ENCODE peak calls at places on chromosomes 1 and 21, in ten cellular contexts. One of them, this sample, is unnamed.

GRCh38 chr1:161820914-161821313 is 54.8 kb downstream of the ATF6 start:
- DNase-seq in substantia nigra: no peak
- DNase-seq in lower lobe of right lung: no peak
- DNase-seq in small intestine: no peak
- DNase-seq in sigmoid colon: no peak
- DNase-seq in neural progenitor cell: no peak
- DNase-seq in ascending aorta: no peak
- DNase-seq in RWPE1: no peak
- DNase-seq in adrenal gland: no peak
- DNase-seq in left ventricle myocardium inferior: no peak
- DNase-seq in this sample: no peak

GRCh38 chr1:200427744-200428143 is 17.9 kb upstream of the ZNF281 start:
- DNase-seq in substantia nigra: no peak
- DNase-seq in lower lobe of right lung: no peak
- DNase-seq in small intestine: no peak
- DNase-seq in sigmoid colon: no peak
- DNase-seq in neural progenitor cell: no peak
- DNase-seq in ascending aorta: no peak
- DNase-seq in RWPE1: no peak
- DNase-seq in adrenal gland: no peak
- DNase-seq in left ventricle myocardium inferior: no peak
- DNase-seq in this sample: no peak

GRCh38 chr1:52663716-52664115 is 30.7 kb downstream of the SHISAL2A start:
- DNase-seq in substantia nigra: no peak
- DNase-seq in lower lobe of right lung: no peak
- DNase-seq in small intestine: no peak
- DNase-seq in sigmoid colon: no peak
- DNase-seq in neural progenitor cell: no peak
- DNase-seq in ascending aorta: no peak
- DNase-seq in RWPE1: no peak
- DNase-seq in adrenal gland: no peak
- DNase-seq in left ventricle myocardium inferior: no peak
- DNase-seq in this sample: no peak

GRCh38 chr1:228217551-228218344 is 9.9 kb downstream of the OBSCN start:
- DNase-seq in substantia nigra: no peak
- DNase-seq in lower lobe of right lung: no peak
- DNase-seq in small intestine: no peak
- DNase-seq in sigmoid colon: no peak
- DNase-seq in neural progenitor cell: no peak
- DNase-seq in ascending aorta: no peak
- DNase-seq in RWPE1: no peak
- DNase-seq in adrenal gland: no peak
- DNase-seq in left ventricle myocardium inferior: no peak
- DNase-seq in this sample: peak

GRCh38 chr1:94983343-94983742 is 56.4 kb upstream of the CNN3 start:
- DNase-seq in substantia nigra: no peak
- DNase-seq in lower lobe of right lung: no peak
- DNase-seq in small intestine: peak
- DNase-seq in sigmoid colon: peak
- DNase-seq in neural progenitor cell: no peak
- DNase-seq in ascending aorta: no peak
- DNase-seq in RWPE1: no peak
- DNase-seq in adrenal gland: peak
- DNase-seq in left ventricle myocardium inferior: no peak
- DNase-seq in this sample: no peak

GRCh38 chr1:228900099-228900965 is 165.1 kb downstream of the RHOU start:
- DNase-seq in substantia nigra: no peak
- DNase-seq in lower lobe of right lung: no peak
- DNase-seq in small intestine: no peak
- DNase-seq in sigmoid colon: peak
- DNase-seq in neural progenitor cell: no peak
- DNase-seq in ascending aorta: no peak
- DNase-seq in RWPE1: no peak
- DNase-seq in adrenal gland: no peak
- DNase-seq in left ventricle myocardium inferior: peak
- DNase-seq in this sample: peak

GRCh38 chr1:150268706-150269403 is at the start of gene APH1A:
- DNase-seq in substantia nigra: peak
- DNase-seq in lower lobe of right lung: peak
- DNase-seq in small intestine: peak
- DNase-seq in sigmoid colon: peak
- DNase-seq in neural progenitor cell: peak
- DNase-seq in ascending aorta: peak
- DNase-seq in RWPE1: peak
- DNase-seq in adrenal gland: peak
- DNase-seq in left ventricle myocardium inferior: peak
- DNase-seq in this sample: peak

GRCh38 chr21:34029724-34030528 is 43.5 kb upstream of the MRPS6 start:
- DNase-seq in substantia nigra: no peak
- DNase-seq in lower lobe of right lung: no peak
- DNase-seq in small intestine: peak
- DNase-seq in sigmoid colon: no peak
- DNase-seq in neural progenitor cell: peak
- DNase-seq in ascending aorta: peak
- DNase-seq in RWPE1: peak
- DNase-seq in adrenal gland: peak
- DNase-seq in left ventricle myocardium inferior: no peak
- DNase-seq in this sample: no peak

DNA sequence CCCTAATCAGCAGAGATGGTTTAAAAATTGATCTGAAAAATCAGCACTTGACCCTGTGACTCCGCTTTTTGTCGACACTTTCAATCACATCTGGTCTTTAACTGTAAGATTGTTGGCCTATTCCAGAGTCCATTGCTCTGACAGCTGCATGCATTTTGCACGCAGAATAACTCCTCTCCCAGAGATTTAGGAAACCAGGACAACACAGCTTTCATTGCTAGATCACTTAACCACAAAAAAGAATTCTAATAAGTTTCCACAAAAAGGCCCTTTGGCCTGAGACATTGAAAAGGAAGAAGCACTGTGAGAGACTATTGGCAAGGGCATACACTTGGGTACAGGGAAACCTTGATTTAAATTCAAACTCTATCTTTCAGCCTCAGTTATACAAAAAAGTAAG is 373.1 kb downstream of the TGFB2 start:
- DNase-seq in substantia nigra: no peak
- DNase-seq in lower lobe of right lung: no peak
- DNase-seq in small intestine: no peak
- DNase-seq in sigmoid colon: no peak
- DNase-seq in neural progenitor cell: no peak
- DNase-seq in ascending aorta: no peak
- DNase-seq in RWPE1: no peak
- DNase-seq in adrenal gland: no peak
- DNase-seq in left ventricle myocardium inferior: no peak
- DNase-seq in this sample: no peak
- H3K27ac ChIP-seq in substantia nigra: no peak
- H3K27ac ChIP-seq in lower lobe of right lung: no peak
- H3K27ac ChIP-seq in small intestine: no peak
- H3K27ac ChIP-seq in sigmoid colon: no peak
- H3K27ac ChIP-seq in neural progenitor cell: no peak
- H3K27ac ChIP-seq in ascending aorta: no peak
- H3K27ac ChIP-seq in RWPE1: no peak
- H3K27ac ChIP-seq in adrenal gland: no peak
- H3K27ac ChIP-seq in left ventricle myocardium inferior: no peak
- H3K27ac ChIP-seq in this sample: no peak

GRCh38 chr1:246213502-246213901 is 293.6 kb downstream of the SMYD3 start:
- DNase-seq in substantia nigra: no peak
- DNase-seq in lower lobe of right lung: no peak
- DNase-seq in small intestine: no peak
- DNase-seq in sigmoid colon: no peak
- DNase-seq in neural progenitor cell: no peak
- DNase-seq in ascending aorta: no peak
- DNase-seq in RWPE1: no peak
- DNase-seq in adrenal gland: no peak
- DNase-seq in left ventricle myocardium inferior: no peak
- DNase-seq in this sample: no peak

GRCh38 chr1:246215505-246215893 is 291.6 kb downstream of the SMYD3 start:
- DNase-seq in substantia nigra: peak
- DNase-seq in lower lobe of right lung: no peak
- DNase-seq in small intestine: no peak
- DNase-seq in sigmoid colon: no peak
- DNase-seq in neural progenitor cell: no peak
- DNase-seq in ascending aorta: no peak
- DNase-seq in RWPE1: no peak
- DNase-seq in adrenal gland: no peak
- DNase-seq in left ventricle myocardium inferior: no peak
- DNase-seq in this sample: no peak

GRCh38 chr1:246213036-246213435 is 294.0 kb downstream of the SMYD3 start:
- DNase-seq in substantia nigra: no peak
- DNase-seq in lower lobe of right lung: no peak
- DNase-seq in small intestine: no peak
- DNase-seq in sigmoid colon: no peak
- DNase-seq in neural progenitor cell: no peak
- DNase-seq in ascending aorta: no peak
- DNase-seq in RWPE1: no peak
- DNase-seq in adrenal gland: no peak
- DNase-seq in left ventricle myocardium inferior: no peak
- DNase-seq in this sample: no peak

GRCh38 chr1:246213947-246214346 is 293.1 kb downstream of the SMYD3 start:
- DNase-seq in substantia nigra: no peak
- DNase-seq in lower lobe of right lung: no peak
- DNase-seq in small intestine: no peak
- DNase-seq in sigmoid colon: no peak
- DNase-seq in neural progenitor cell: no peak
- DNase-seq in ascending aorta: no peak
- DNase-seq in RWPE1: no peak
- DNase-seq in adrenal gland: no peak
- DNase-seq in left ventricle myocardium inferior: no peak
- DNase-seq in this sample: no peak

DNA sequence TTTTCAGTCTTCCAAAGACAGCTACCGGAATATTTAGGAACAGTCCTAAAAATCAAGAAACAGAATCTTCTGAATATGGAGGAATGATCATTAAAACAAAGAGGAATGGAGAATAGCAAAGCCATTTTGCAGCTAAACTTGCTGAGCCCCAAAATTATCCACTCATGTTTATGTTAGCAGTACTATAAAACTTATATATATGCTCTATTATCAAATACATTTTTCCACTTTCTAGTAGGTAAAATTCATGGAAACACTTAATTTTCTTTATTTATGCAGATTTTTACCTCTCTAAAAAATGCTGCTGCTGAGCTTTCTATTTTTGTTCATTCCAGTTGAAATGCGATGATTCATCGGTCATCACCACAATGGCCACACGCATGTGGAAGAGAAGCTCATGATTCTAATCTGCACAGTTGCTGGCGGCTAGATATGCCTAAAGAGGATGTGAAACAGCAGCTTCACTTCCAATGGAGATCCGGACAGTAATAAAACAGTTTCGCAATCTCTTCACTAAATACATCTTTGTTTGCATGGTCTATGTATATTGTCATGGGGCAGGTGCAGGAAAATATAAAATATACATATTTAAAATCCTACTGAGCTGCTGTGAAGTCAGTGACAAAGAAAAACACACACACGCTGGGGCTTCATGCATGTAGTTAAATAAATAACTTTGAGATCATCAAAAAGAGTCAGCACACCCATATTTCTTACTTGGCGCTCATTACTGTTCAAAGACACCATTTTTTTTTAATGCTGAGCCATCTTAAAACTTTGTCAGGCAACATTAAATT is 292.2 kb downstream of the SMYD3 start:
- DNase-seq in substantia nigra: peak
- DNase-seq in lower lobe of right lung: no peak
- DNase-seq in small intestine: no peak
- DNase-seq in sigmoid colon: peak
- DNase-seq in neural progenitor cell: no peak
- DNase-seq in ascending aorta: no peak
- DNase-seq in RWPE1: no peak
- DNase-seq in adrenal gland: peak
- DNase-seq in left ventricle myocardium inferior: no peak
- DNase-seq in this sample: no peak
- H3K27ac ChIP-seq in substantia nigra: no peak
- H3K27ac ChIP-seq in lower lobe of right lung: no peak
- H3K27ac ChIP-seq in small intestine: no peak
- H3K27ac ChIP-seq in sigmoid colon: peak
- H3K27ac ChIP-seq in neural progenitor cell: no peak
- H3K27ac ChIP-seq in ascending aorta: no peak
- H3K27ac ChIP-seq in RWPE1: no peak
- H3K27ac ChIP-seq in adrenal gland: no peak
- H3K27ac ChIP-seq in left ventricle myocardium inferior: no peak
- H3K27ac ChIP-seq in this sample: no peak

GRCh38 chr1:66211521-66211920 is 322.4 kb upstream of the SGIP1 start:
- DNase-seq in substantia nigra: no peak
- DNase-seq in lower lobe of right lung: no peak
- DNase-seq in small intestine: no peak
- DNase-seq in sigmoid colon: no peak
- DNase-seq in neural progenitor cell: no peak
- DNase-seq in ascending aorta: no peak
- DNase-seq in RWPE1: no peak
- DNase-seq in adrenal gland: no peak
- DNase-seq in left ventricle myocardium inferior: no peak
- DNase-seq in this sample: no peak
- H3K27ac ChIP-seq in substantia nigra: no peak
- H3K27ac ChIP-seq in lower lobe of right lung: no peak
- H3K27ac ChIP-seq in small intestine: no peak
- H3K27ac ChIP-seq in sigmoid colon: no peak
- H3K27ac ChIP-seq in neural progenitor cell: no peak
- H3K27ac ChIP-seq in ascending aorta: no peak
- H3K27ac ChIP-seq in RWPE1: no peak
- H3K27ac ChIP-seq in adrenal gland: no peak
- H3K27ac ChIP-seq in left ventricle myocardium inferior: no peak
- H3K27ac ChIP-seq in this sample: no peak

GRCh38 chr1:41767534-41767933 is 151.2 kb downstream of the HIVEP3 start:
- DNase-seq in substantia nigra: no peak
- DNase-seq in lower lobe of right lung: no peak
- DNase-seq in small intestine: no peak
- DNase-seq in sigmoid colon: peak
- DNase-seq in neural progenitor cell: no peak
- DNase-seq in ascending aorta: no peak
- DNase-seq in RWPE1: peak
- DNase-seq in adrenal gland: no peak
- DNase-seq in left ventricle myocardium inferior: no peak
- DNase-seq in this sample: no peak

GRCh38 chr1:41762777-41763176 is 155.9 kb downstream of the HIVEP3 start:
- DNase-seq in substantia nigra: no peak
- DNase-seq in lower lobe of right lung: no peak
- DNase-seq in small intestine: no peak
- DNase-seq in sigmoid colon: no peak
- DNase-seq in neural progenitor cell: no peak
- DNase-seq in ascending aorta: no peak
- DNase-seq in RWPE1: no peak
- DNase-seq in adrenal gland: no peak
- DNase-seq in left ventricle myocardium inferior: no peak
- DNase-seq in this sample: no peak

GRCh38 chr1:41766546-41766945 is 152.2 kb downstream of the HIVEP3 start:
- DNase-seq in substantia nigra: no peak
- DNase-seq in lower lobe of right lung: no peak
- DNase-seq in small intestine: no peak
- DNase-seq in sigmoid colon: no peak
- DNase-seq in neural progenitor cell: no peak
- DNase-seq in ascending aorta: no peak
- DNase-seq in RWPE1: no peak
- DNase-seq in adrenal gland: no peak
- DNase-seq in left ventricle myocardium inferior: no peak
- DNase-seq in this sample: no peak

GRCh38 chr1:41764608-41765007 is 154.1 kb downstream of the HIVEP3 start:
- DNase-seq in substantia nigra: peak
- DNase-seq in lower lobe of right lung: no peak
- DNase-seq in small intestine: no peak
- DNase-seq in sigmoid colon: no peak
- DNase-seq in neural progenitor cell: no peak
- DNase-seq in ascending aorta: no peak
- DNase-seq in RWPE1: no peak
- DNase-seq in adrenal gland: no peak
- DNase-seq in left ventricle myocardium inferior: no peak
- DNase-seq in this sample: no peak

DNA sequence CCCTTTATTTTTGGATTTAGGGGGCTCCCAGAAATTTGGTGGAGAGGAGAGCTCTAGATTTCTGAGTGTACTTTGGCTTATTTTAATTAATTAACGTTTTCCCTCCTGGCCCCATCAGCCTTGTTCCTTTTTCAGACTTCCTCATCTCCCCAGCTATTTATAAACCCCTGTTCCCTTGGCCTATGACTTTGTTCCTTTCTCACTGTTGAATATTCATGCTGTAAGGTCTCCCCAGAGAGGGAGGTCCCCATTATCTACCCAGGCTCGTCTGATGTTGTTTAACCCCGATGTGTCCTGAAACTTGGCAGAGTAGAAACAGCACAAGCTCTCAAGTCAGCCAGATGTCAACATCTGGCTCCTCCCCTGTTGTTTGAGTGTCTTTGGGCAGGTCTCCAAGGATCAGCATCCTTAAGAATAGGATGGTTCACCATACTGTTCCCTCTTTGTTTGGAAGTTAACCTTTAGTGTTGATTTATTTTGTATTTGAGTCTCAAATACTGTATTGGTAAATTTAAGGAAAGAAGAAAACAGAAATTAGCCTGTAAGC is 153.5 kb downstream of the HIVEP3 start:
- DNase-seq in substantia nigra: no peak
- DNase-seq in lower lobe of right lung: no peak
- DNase-seq in small intestine: no peak
- DNase-seq in sigmoid colon: no peak
- DNase-seq in neural progenitor cell: no peak
- DNase-seq in ascending aorta: no peak
- DNase-seq in RWPE1: no peak
- DNase-seq in adrenal gland: no peak
- DNase-seq in left ventricle myocardium inferior: no peak
- DNase-seq in this sample: no peak
- H3K27ac ChIP-seq in substantia nigra: peak
- H3K27ac ChIP-seq in lower lobe of right lung: peak
- H3K27ac ChIP-seq in small intestine: no peak
- H3K27ac ChIP-seq in sigmoid colon: no peak
- H3K27ac ChIP-seq in neural progenitor cell: no peak
- H3K27ac ChIP-seq in ascending aorta: no peak
- H3K27ac ChIP-seq in RWPE1: no peak
- H3K27ac ChIP-seq in adrenal gland: peak
- H3K27ac ChIP-seq in left ventricle myocardium inferior: peak
- H3K27ac ChIP-seq in this sample: no peak